ENCODE peak calls at places on chromosomes 12 and 14, in seven cellular contexts. Y, R, B, F, C, V and P are unnamed samples.

GRCh38 chr12:46585854-46586621 is 213.5 kb upstream of the SLC38A2 start:
- DNase-seq in V (peak), R (no peak), Y (peak), B (no peak), C (no peak), F (no peak), P (no peak)

GRCh38 chr14:60649815-60650381 is 621 bp upstream of the SIX1 start:
- DNase-seq in R (no peak), V (no peak), Y (no peak), B (no peak), F (no peak), C (no peak), P (no peak)

GRCh38 chr12:21551811-21552469 is 25.8 kb downstream of the SPX start:
- DNase-seq in B (no peak), C (no peak), R (no peak), Y (peak), V (no peak), F (no peak), P (no peak)

GRCh38 chr12:52380271-52380694 is 5.2 kb downstream of the KRT84 start:
- DNase-seq in C (no peak), Y (peak), B (no peak), R (no peak), F (no peak), V (peak), P (peak)

GRCh38 chr14:24670594-24670993 is 36.6 kb upstream of the GZMB start:
- DNase-seq in F (no peak), Y (no peak), B (no peak), R (no peak), V (no peak), C (no peak), P (no peak)

GRCh38 chr12:52230364-52231281 is 2.4 kb upstream of the KRT7 start:
- DNase-seq in R (no peak), B (no peak), F (no peak), C (no peak), V (no peak), Y (peak), P (no peak)

GRCh38 chr14:105180598-105181528 is at the start of gene NUDT14:
- DNase-seq in F (peak), Y (peak), V (peak), C (peak), B (peak), R (peak), P (no peak)

GRCh38 chr14:56715938-56716337 is 94.3 kb downstream of the OTX2 start:
- DNase-seq in F (no peak), B (no peak), Y (no peak), R (no peak), V (no peak), C (no peak), P (no peak)

GRCh38 chr12:123139926-123140674 is 10.8 kb downstream of the PITPNM2 start:
- DNase-seq in Y (peak), V (no peak), B (no peak), F (peak), C (no peak), R (no peak), P (no peak)

GRCh38 chr12:121955258-121956040 is 37.1 kb downstream of the CFAP251 start:
- DNase-seq in V (no peak), B (no peak), R (no peak), F (peak), C (no peak), Y (peak), P (no peak)

GRCh38 chr14:96121660-96122395 is 82.7 kb downstream of the C14orf132 start:
- DNase-seq in R (no peak), Y (peak), B (no peak), C (no peak), F (no peak), V (no peak), P (no peak)

GRCh38 chr14:23494223-23494622 is 24.7 kb downstream of the NGDN start:
- DNase-seq in Y (peak), F (no peak), B (no peak), C (no peak), R (no peak), V (no peak), P (no peak)

GRCh38 chr14:50943261-50943942 is 881 bp downstream of the PYGL start:
- DNase-seq in Y (peak), V (peak), B (no peak), R (no peak), F (peak), C (no peak), P (no peak)

GRCh38 chr14:71705460-71705859 is 226.8 kb upstream of the RGS6 start:
- DNase-seq in Y (no peak), C (no peak), B (no peak), R (no peak), V (no peak), F (no peak), P (no peak)

GRCh38 chr12:132632521-132633228 is 14.1 kb downstream of the P2RX2 start:
- DNase-seq in V (no peak), F (no peak), B (no peak), C (no peak), Y (no peak), R (no peak), P (no peak)

GRCh38 chr14:99872786-99873440 is 79.7 kb downstream of the EML1 start:
- DNase-seq in C (no peak), B (no peak), V (no peak), R (no peak), Y (no peak), F (no peak), P (no peak)

GRCh38 chr14:33848706-33849454 is 102.0 kb downstream of the EGLN3 start:
- DNase-seq in R (no peak), C (no peak), B (no peak), V (peak), F (peak), Y (peak), P (peak)

GRCh38 chr12:14913381-14913781 is 25.0 kb downstream of the ERP27 start:
- DNase-seq in C (no peak), B (no peak), V (no peak), Y (peak), R (no peak), F (no peak), P (no peak)

GRCh38 chr14:55881577-55882241 is 236.5 kb upstream of the PELI2 start:
- DNase-seq in B (no peak), C (no peak), R (no peak), Y (no peak), V (no peak), F (no peak), P (no peak)

GRCh38 chr12:65755596-65755978 is 68.7 kb upstream of the HMGA2 start:
- DNase-seq in R (no peak), V (no peak), F (no peak), C (no peak), Y (no peak), B (no peak), P (no peak)

GRCh38 chr12:47787596-47788319 is 14.7 kb downstream of the SLC48A1 start:
- DNase-seq in V (no peak), F (no peak), B (no peak), Y (no peak), R (no peak), C (no peak), P (no peak)

GRCh38 chr14:64703393-64704144 is 655 bp upstream of the PLEKHG3 start:
- DNase-seq in V (peak), C (no peak), R (no peak), Y (no peak), F (no peak), B (no peak), P (no peak)

GRCh38 chr14:52883658-52884057 is 67.2 kb downstream of the FERMT2 start:
- DNase-seq in B (no peak), Y (no peak), R (no peak), V (no peak), F (no peak), C (no peak), P (no peak)

GRCh38 chr14:83467811-83468210 is 1934.2 kb upstream of the SEL1L start:
- DNase-seq in C (peak), V (no peak), F (no peak), R (no peak), B (no peak), Y (no peak), P (no peak)